ENCODE peak calls at places on chromosomes 1 and 21, in six cellular contexts. U is endothelial cell; F is CD8-positive, alpha-beta T cell; L is NCI-H748 treated with DMSO at 0.1 percent for 48 hours; A is activated effector memory CD4-positive, alpha-beta T cell treated with Interleukin-2 at 50 U/mL for 16 hours; S is mesendoderm. D is an unnamed sample.

GRCh38 chr1:1777510-1777909 is 760 bp downstream of the NADK start:
- DNase-seq in U (no peak), F (no peak), L (no peak), A (no peak), S (peak; percentile 57), D (no peak)

GRCh38 chr1:163401211-163401610 is 79.5 kb downstream of the NUF2 start:
- DNase-seq in U (no peak), F (no peak), L (no peak), A (no peak), S (no peak), D (no peak)

GRCh38 chr1:78254517-78254916 is 208.8 kb downstream of the GIPC2 start:
- DNase-seq in U (no peak), F (no peak), L (no peak), A (no peak), S (no peak), D (no peak)

GRCh38 chr1:164630626-164631396 is 71.8 kb downstream of the PBX1 start:
- DNase-seq in U (no peak), F (no peak), L (no peak), A (no peak), S (peak; percentile 45), D (no peak)

GRCh38 chr1:67213164-67213563 is 46.9 kb downstream of the IL23R start:
- DNase-seq in U (peak; percentile 17), F (no peak), L (no peak), A (no peak), S (peak; percentile 66), D (peak; percentile 18)

GRCh38 chr21:44965251-44966022 is 25.6 kb downstream of the SLX9 start:
- DNase-seq in U (no peak), F (no peak), L (no peak), A (no peak), S (no peak), D (no peak)

GRCh38 chr1:91555821-91556531 is 55.3 kb downstream of the CDC7 start:
- DNase-seq in U (no peak), F (peak; percentile 69), L (no peak), A (peak; percentile 44), S (no peak), D (no peak)

GRCh38 chr1:39657923-39658485 is 13.9 kb downstream of the NT5C1A start:
- DNase-seq in U (peak; percentile 73), F (peak; percentile 69), L (peak; percentile 99), A (peak; percentile 44), S (peak; percentile 88), D (peak; percentile 59)

GRCh38 chr1:167489581-167490340 is 28.6 kb downstream of the CD247 start:
- DNase-seq in U (no peak), F (no peak), L (no peak), A (no peak), S (peak; percentile 75), D (no peak)

GRCh38 chr1:52059326-52059725 is 3.2 kb downstream of the BTF3L4 start:
- DNase-seq in U (no peak), F (no peak), L (no peak), A (no peak), S (peak; percentile 24), D (no peak)

GRCh38 chr1:17167783-17168479 is 37.0 kb upstream of the PADI1 start:
- DNase-seq in U (no peak), F (no peak), L (peak; percentile 1), A (no peak), S (no peak), D (no peak)

GRCh38 chr1:161021959-161022332 is 994 bp upstream of the F11R start:
- DNase-seq in U (no peak), F (no peak), L (no peak), A (no peak), S (no peak), D (no peak)

GRCh38 chr1:161082996-161083742 is 6.2 kb downstream of the NECTIN4 start:
- DNase-seq in U (no peak), F (no peak), L (no peak), A (no peak), S (peak; percentile 93), D (peak; percentile 92)

GRCh38 chr1:228541725-228542124 is 54.5 kb downstream of the RNF187 start:
- DNase-seq in U (no peak), F (no peak), L (no peak), A (no peak), S (no peak), D (no peak)

GRCh38 chr1:147719711-147720225 is 40.6 kb downstream of the GJA5 start:
- DNase-seq in U (no peak), F (no peak), L (no peak), A (no peak), S (no peak), D (no peak)

GRCh38 chr1:234315091-234315541 is 58.1 kb upstream of the COA6 start:
- DNase-seq in U (no peak), F (no peak), L (no peak), A (peak; percentile 34), S (peak; percentile 33), D (no peak)

GRCh38 chr21:35641271-35642016 is 418.9 kb downstream of the SETD4 start:
- DNase-seq in U (no peak), F (no peak), L (no peak), A (no peak), S (no peak), D (no peak)

GRCh38 chr1:187067160-187067559 is 238.4 kb downstream of the PLA2G4A start:
- DNase-seq in U (no peak), F (no peak), L (peak; percentile 62), A (no peak), S (no peak), D (no peak)

GRCh38 chr1:54977938-54978337 is 2.5 kb upstream of the TMEM61 start:
- DNase-seq in U (no peak), F (no peak), L (no peak), A (no peak), S (peak; percentile 42), D (no peak)

GRCh38 chr1:43569175-43569574 is 38.5 kb downstream of the PTPRF start:
- DNase-seq in U (no peak), F (no peak), L (no peak), A (no peak), S (no peak), D (no peak)

GRCh38 chr21:35719105-35719504 is 341.2 kb downstream of the SETD4 start:
- DNase-seq in U (no peak), F (no peak), L (no peak), A (no peak), S (no peak), D (no peak)

GRCh38 chr1:30384286-30385245 is 338.8 kb downstream of the MATN1 start:
- DNase-seq in U (no peak), F (no peak), L (peak; percentile 10), A (no peak), S (peak; percentile 21), D (no peak)

GRCh38 chr1:116154536-116154935 is 43.3 kb downstream of the MAB21L3 start:
- DNase-seq in U (no peak), F (no peak), L (no peak), A (no peak), S (no peak), D (no peak)

GRCh38 chr1:218930879-218931278 is 242.8 kb upstream of the LYPLAL1 start:
- DNase-seq in U (peak; percentile 29), F (no peak), L (no peak), A (no peak), S (no peak), D (no peak)

GRCh38 chr1:27668808-27669723 is 2.9 kb downstream of the IFI6 start:
- DNase-seq in U (peak; percentile 85), F (peak; percentile 93), L (peak; percentile 12), A (peak; percentile 81), S (peak; percentile 60), D (peak; percentile 86)

GRCh38 chr1:232186936-232187335 is 443.0 kb downstream of the SIPA1L2 start:
- DNase-seq in U (no peak), F (no peak), L (no peak), A (no peak), S (peak; percentile 69), D (no peak)

GRCh38 chr1:115029526-115029925 is at the start of gene TSHB:
- DNase-seq in U (no peak), F (no peak), L (no peak), A (no peak), S (no peak), D (no peak)

GRCh38 chr1:67853704-67854103 is 20.4 kb upstream of the GNG12 start:
- DNase-seq in U (peak; percentile 81), F (no peak), L (peak; percentile 89), A (no peak), S (peak; percentile 98), D (peak; percentile 51)

GRCh38 chr1:192904438-192904895 is 95.6 kb downstream of the RGS2 start:
- DNase-seq in U (no peak), F (no peak), L (no peak), A (no peak), S (no peak), D (no peak)

GRCh38 chr1:154490327-154490726 is 11.7 kb upstream of the TDRD10 start:
- DNase-seq in U (no peak), F (no peak), L (no peak), A (no peak), S (no peak), D (no peak)

GRCh38 chr1:37561794-37562132 is 5.0 kb downstream of the DNALI1 start:
- DNase-seq in U (peak; percentile 38), F (no peak), L (no peak), A (no peak), S (peak; percentile 64), D (peak; percentile 52)

GRCh38 chr1:153379591-153379990 is 4.2 kb upstream of the S100A12 start:
- DNase-seq in U (no peak), F (no peak), L (no peak), A (no peak), S (no peak), D (no peak)

GRCh38 chr1:222711319-222712252 is 705 bp downstream of the AIDA start:
- DNase-seq in U (peak; percentile 39), F (peak; percentile 73), L (peak; percentile 59), A (peak; percentile 55), S (peak; percentile 84), D (peak; percentile 59)

GRCh38 chr1:5120559-5120958 is 466.1 kb downstream of the AJAP1 start:
- DNase-seq in U (no peak), F (no peak), L (no peak), A (no peak), S (no peak), D (no peak)

GRCh38 chr1:78492376-78492950 is 1.7 kb downstream of the PTGFR start:
- DNase-seq in U (no peak), F (no peak), L (no peak), A (no peak), S (no peak), D (no peak)

GRCh38 chr1:181318858-181319235 is 164.5 kb upstream of the CACNA1E start:
- DNase-seq in U (no peak), F (no peak), L (no peak), A (no peak), S (peak; percentile 18), D (no peak)

GRCh38 chr1:20082772-20083171 is 12.8 kb downstream of the PLA2G5 start:
- DNase-seq in U (no peak), F (no peak), L (no peak), A (no peak), S (no peak), D (no peak)

GRCh38 chr21:36205962-36206361 is 49.3 kb downstream of the DOP1B start:
- DNase-seq in U (no peak), F (no peak), L (no peak), A (no peak), S (no peak), D (no peak)

GRCh38 chr1:109803901-109804331 is 40.2 kb upstream of the EPS8L3 start:
- DNase-seq in U (no peak), F (no peak), L (no peak), A (no peak), S (no peak), D (no peak)

D was measured in Caco-2.